ENCODE peak calls at places on chromosomes 6 and 20, in ten cellular contexts. F is uterus; V is esophagus muscularis mucosa; P is breast epithelium; U is CD8-positive, alpha-beta T cell; C is GM12878; D is SK-N-SH; M is ovary; Z is HCT116; Q is HepG2. J is an unnamed sample.
A peak's percentile ranks its signal among the peaks of the same experiment; 100 is the strongest.

GRCh38 chr6:163001341-163001740 is 273.6 kb downstream of the PACRG start:
- DNase-seq in F (no peak), V (no peak), P (no peak), U (no peak), C (peak; percentile 32), D (no peak), M (no peak), Z (no peak), Q (no peak), J (no peak)

GRCh38 chr6:163118941-163119340 is 295.6 kb upstream of the QKI start:
- DNase-seq in F (no peak), V (no peak), P (no peak), U (no peak), C (no peak), D (no peak), M (no peak), Z (no peak), Q (no peak), J (no peak)

GRCh38 chr6:126661646-126662045 is 321.7 kb downstream of the CENPW start:
- DNase-seq in F (no peak), V (no peak), P (no peak), U (no peak), C (no peak), D (no peak), M (no peak), Z (no peak), Q (no peak), J (no peak)

GRCh38 chr20:63328716-63329275 is 32.4 kb downstream of the CHRNA4 start:
- DNase-seq in F (no peak), V (no peak), P (no peak), U (no peak), C (no peak), D (no peak), M (no peak), Z (no peak), Q (no peak), J (no peak)

GRCh38 chr20:64114356-64114971 is 7.1 kb upstream of the NPBWR2 start:
- DNase-seq in F (no peak), V (no peak), P (no peak), U (no peak), C (no peak), D (peak; percentile 13), M (no peak), Z (no peak), Q (no peak), J (no peak)

GRCh38 chr6:1135726-1136414 is 176.0 kb upstream of the FOXQ1 start:
- DNase-seq in F (no peak), V (peak; percentile 80), P (no peak), U (no peak), C (no peak), D (no peak), M (no peak), Z (no peak), Q (no peak), J (no peak)

GRCh38 chr20:51547951-51548350 is 5.4 kb upstream of the NFATC2 start:
- DNase-seq in F (no peak), V (no peak), P (no peak), U (no peak), C (no peak), D (no peak), M (no peak), Z (no peak), Q (no peak), J (no peak)

GRCh38 chr20:60257671-60258070 is 299.4 kb downstream of the CDH26 start:
- DNase-seq in F (no peak), V (no peak), P (no peak), U (no peak), C (no peak), D (no peak), M (no peak), Z (no peak), Q (no peak), J (peak; percentile 71)

GRCh38 chr6:125942677-125943527 is 13.7 kb upstream of the HINT3 start:
- DNase-seq in F (no peak), V (no peak), P (no peak), U (no peak), C (no peak), D (no peak), M (no peak), Z (no peak), Q (peak; percentile 59), J (no peak)

GRCh38 chr6:14190596-14191224 is 73.1 kb downstream of the CD83 start:
- DNase-seq in F (no peak), V (no peak), P (no peak), U (no peak), C (no peak), D (no peak), M (no peak), Z (no peak), Q (no peak), J (no peak)

GRCh38 chr6:14182916-14183315 is 65.3 kb downstream of the CD83 start:
- DNase-seq in F (no peak), V (no peak), P (no peak), U (no peak), C (no peak), D (no peak), M (no peak), Z (no peak), Q (no peak), J (no peak)

GRCh38 chr6:14192186-14192788 is 74.7 kb downstream of the CD83 start:
- DNase-seq in F (no peak), V (no peak), P (no peak), U (no peak), C (no peak), D (no peak), M (no peak), Z (no peak), Q (no peak), J (no peak)

GRCh38 chr6:14189122-14189521 is 71.5 kb downstream of the CD83 start:
- DNase-seq in F (no peak), V (no peak), P (no peak), U (no peak), C (no peak), D (no peak), M (no peak), Z (no peak), Q (no peak), J (no peak)

DNA sequence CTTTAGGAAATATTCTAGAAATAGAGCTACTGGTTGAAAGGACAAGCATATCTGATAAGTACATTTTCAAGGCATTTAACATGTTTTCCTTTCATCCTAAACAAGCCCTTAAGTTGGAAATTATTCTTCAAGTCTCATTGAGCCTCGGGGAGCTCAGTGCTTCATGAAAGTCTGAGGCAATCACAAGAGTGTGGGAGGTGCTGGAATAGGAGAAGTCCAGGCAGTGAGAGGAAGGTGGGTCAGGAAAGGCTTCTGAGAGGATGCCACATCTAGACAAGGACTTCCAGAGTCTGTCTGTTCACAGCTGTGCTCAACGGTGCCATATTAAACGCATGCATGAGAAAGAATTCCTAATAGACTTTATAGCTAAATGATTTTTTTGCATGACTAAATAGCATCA is 69.8 kb downstream of the CD83 start:
- DNase-seq in F (no peak), V (no peak), P (no peak), U (no peak), C (no peak), D (no peak), M (no peak), Z (no peak), Q (no peak), J (no peak)
- H3K9me3 ChIP-seq in F (no peaks in the 10 kb centered on the region), V (no peaks in the 10 kb centered on the region), P (no peaks in the 10 kb centered on the region), U (no peaks in the 10 kb centered on the region), C (no peaks in the 10 kb centered on the region), D (no peaks in the 10 kb centered on the region), M (no peaks in the 10 kb centered on the region), Z (no peaks in the 10 kb centered on the region), Q (no peaks in the 10 kb centered on the region), J (no peaks in the 10 kb centered on the region)

GRCh38 chr6:47106721-47107197 is 64.6 kb upstream of the ADGRF1 start:
- DNase-seq in F (no peak), V (no peak), P (no peak), U (no peak), C (no peak), D (no peak), M (no peak), Z (no peak), Q (peak; percentile 89), J (no peak)

GRCh38 chr6:47103931-47104330 is 61.8 kb upstream of the ADGRF1 start:
- DNase-seq in F (no peak), V (no peak), P (no peak), U (no peak), C (no peak), D (no peak), M (no peak), Z (no peak), Q (no peak), J (no peak)

GRCh38 chr6:47106216-47106615 is 64.1 kb upstream of the ADGRF1 start:
- DNase-seq in F (no peak), V (no peak), P (no peak), U (no peak), C (no peak), D (no peak), M (no peak), Z (no peak), Q (no peak), J (no peak)

GRCh38 chr6:47102331-47102730 is 60.2 kb upstream of the ADGRF1 start:
- DNase-seq in F (no peak), V (no peak), P (no peak), U (no peak), C (no peak), D (no peak), M (no peak), Z (no peak), Q (no peak), J (no peak)

GRCh38 chr6:47105469-47106188 is 63.5 kb upstream of the ADGRF1 start:
- DNase-seq in F (no peak), V (no peak), P (no peak), U (no peak), C (no peak), D (no peak), M (no peak), Z (no peak), Q (no peak), J (no peak)
- H3K4me1 ChIP-seq in F (no peaks in the 10 kb centered on the region), V (no peaks in the 10 kb centered on the region), P (no peaks in the 10 kb centered on the region), U (no peaks in the 10 kb centered on the region), C (no peaks in the 10 kb centered on the region), D (no peaks in the 10 kb centered on the region), M (no peaks in the 10 kb centered on the region), Z (peaks cover 12% of the 10 kb centered on the region), Q (peaks cover 28% of the 10 kb centered on the region), J (no peaks in the 10 kb centered on the region)

GRCh38 chr6:117188627-117189201 is 76.6 kb upstream of the VGLL2 start:
- DNase-seq in F (no peak), V (no peak), P (no peak), U (no peak), C (no peak), D (peak; percentile 10), M (no peak), Z (peak; percentile 6), Q (no peak), J (no peak)
- TF ChIP-seq CTCF in F (no peak), V (peak; percentile 29), P (no peak), U (no peak), C (peak; percentile 44), D (peak; percentile 64), M (no peak), Z (peak; percentile 48), Q (peak; percentile 38), J (no peak)

DNA sequence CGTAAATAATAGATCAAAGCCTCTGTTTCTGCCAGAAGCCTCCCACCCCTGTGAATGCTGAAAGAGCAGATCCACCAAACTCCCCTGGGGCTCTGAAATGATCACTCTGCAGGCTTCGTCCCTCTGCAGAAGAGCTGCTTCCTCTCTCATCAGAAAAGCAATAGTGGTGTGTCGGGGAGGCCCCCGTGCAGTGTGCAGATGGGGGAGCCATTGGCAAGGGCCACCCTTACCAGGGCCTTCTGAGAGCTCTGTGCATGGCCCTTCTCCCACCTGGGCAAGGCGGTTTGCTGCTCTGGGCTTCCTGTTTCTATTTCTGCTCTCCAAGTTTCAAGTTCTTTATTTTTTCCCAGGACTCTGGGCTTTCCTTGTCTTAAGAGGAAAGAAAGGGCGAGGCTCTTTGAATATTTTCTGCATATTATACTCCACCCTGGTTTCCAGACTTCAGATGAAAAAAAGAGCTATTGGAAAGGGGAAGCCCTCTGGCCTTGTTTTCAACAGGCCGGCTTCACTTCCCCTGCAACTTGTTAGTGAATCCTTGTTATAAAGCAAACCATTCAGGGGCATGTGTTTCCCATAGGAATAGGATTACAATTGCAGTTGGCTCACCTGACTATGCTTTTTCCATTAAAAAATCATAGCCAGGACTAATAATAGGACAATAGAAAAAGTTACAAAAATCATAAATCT is 155.2 kb downstream of the TTLL2 start:
- DNase-seq in F (no peak), V (no peak), P (no peak), U (no peak), C (no peak), D (no peak), M (no peak), Z (no peak), Q (no peak), J (no peak)
- H3K9me3 ChIP-seq in F (no peaks in the 10 kb centered on the region), V (no peaks in the 10 kb centered on the region), P (no peaks in the 10 kb centered on the region), U (no peaks in the 10 kb centered on the region), C (no peaks in the 10 kb centered on the region), D (no peaks in the 10 kb centered on the region), M (no peaks in the 10 kb centered on the region), Z (no peaks in the 10 kb centered on the region), Q (no peaks in the 10 kb centered on the region), J (no peaks in the 10 kb centered on the region)